ENCODE peak calls at places on chromosomes 11 and 22, in four cellular contexts. S is A549, L is SJSA1, W is tibial nerve. Z is an unnamed sample.

GRCh38 chr11:111735262-111736116 is 30.7 kb downstream of the PPP2R1B start:
- DNase-seq in S (peak; percentile 56), L (peak; percentile 82), W (peak; percentile 82), Z (peak; percentile 81)

GRCh38 chr22:41596776-41597634 is 7.4 kb upstream of the PMM1 start:
- DNase-seq in S (peak; percentile 61), L (peak; percentile 62), W (peak; percentile 40), Z (peak; percentile 40)

GRCh38 chr22:49930128-49930527 is 11.7 kb downstream of the CRELD2 start:
- DNase-seq in S (no peak), L (no peak), W (no peak), Z (no peak)

GRCh38 chr11:27201454-27202302 is 161.1 kb downstream of the BBOX1 start:
- DNase-seq in S (peak; percentile 92), L (peak; percentile 93), W (peak; percentile 77), Z (no peak)

GRCh38 chr22:22583030-22583429 is 24.0 kb upstream of the PRAME start:
- DNase-seq in S (no peak), L (no peak), W (no peak), Z (no peak)

GRCh38 chr11:70771099-70771885 is 373.0 kb downstream of the CTTN start:
- DNase-seq in S (no peak), L (no peak), W (no peak), Z (no peak)

GRCh38 chr11:116343270-116343669 is 429.5 kb downstream of the BUD13 start:
- DNase-seq in S (no peak), L (no peak), W (no peak), Z (no peak)

GRCh38 chr11:90895850-90896249 is 673.0 kb upstream of the CHORDC1 start:
- DNase-seq in S (no peak), L (no peak), W (no peak), Z (no peak)

GRCh38 chr22:32203181-32204105 is 1.4 kb downstream of the RFPL2 start:
- DNase-seq in S (peak; percentile 3), L (no peak), W (no peak), Z (no peak)

GRCh38 chr22:19143967-19144400 is 467 bp downstream of the ESS2 start:
- DNase-seq in S (no peak), L (no peak), W (no peak), Z (no peak)

GRCh38 chr22:27881404-27881803 is 37.7 kb downstream of the PITPNB start:
- DNase-seq in S (no peak), L (no peak), W (peak; percentile 37), Z (peak; percentile 46)

GRCh38 chr22:46370584-46371373 is 35.3 kb downstream of the TRMU start:
- DNase-seq in S (no peak), L (no peak), W (no peak), Z (no peak)

GRCh38 chr22:20551805-20552449 is 44.5 kb downstream of the MED15 start:
- DNase-seq in S (no peak), L (no peak), W (no peak), Z (no peak)

GRCh38 chr11:84981296-84981695 is 645.8 kb downstream of the DLG2 start:
- DNase-seq in S (no peak), L (no peak), W (no peak), Z (no peak)

GRCh38 chr11:37474889-37475288 is 876.9 kb upstream of the RAG2 start:
- DNase-seq in S (no peak), L (no peak), W (no peak), Z (no peak)

GRCh38 chr11:94507485-94507884 is 4.8 kb upstream of the C11orf97 start:
- DNase-seq in S (no peak), L (no peak), W (no peak), Z (no peak)

GRCh38 chr11:69391192-69392103 is 90.0 kb upstream of the LINC01488 start:
- DNase-seq in S (no peak), L (no peak), W (no peak), Z (peak; percentile 49)

GRCh38 chr22:35305525-35306070 is 5.9 kb downstream of the TOM1 start:
- DNase-seq in S (no peak), L (no peak), W (no peak), Z (no peak)

GRCh38 chr22:35299217-35299716 is 427 bp upstream of the TOM1 start:
- DNase-seq in S (no peak), L (no peak), W (no peak), Z (no peak)

GRCh38 chr22:35299717-35300497 is at the start of gene TOM1:
- DNase-seq in S (peak; percentile 97), L (peak; percentile 96), W (peak; percentile 99), Z (peak; percentile 97)

GRCh38 chr22:35303029-35303624 is 3.4 kb downstream of the TOM1 start:
- DNase-seq in S (no peak), L (no peak), W (no peak), Z (no peak)

DNA sequence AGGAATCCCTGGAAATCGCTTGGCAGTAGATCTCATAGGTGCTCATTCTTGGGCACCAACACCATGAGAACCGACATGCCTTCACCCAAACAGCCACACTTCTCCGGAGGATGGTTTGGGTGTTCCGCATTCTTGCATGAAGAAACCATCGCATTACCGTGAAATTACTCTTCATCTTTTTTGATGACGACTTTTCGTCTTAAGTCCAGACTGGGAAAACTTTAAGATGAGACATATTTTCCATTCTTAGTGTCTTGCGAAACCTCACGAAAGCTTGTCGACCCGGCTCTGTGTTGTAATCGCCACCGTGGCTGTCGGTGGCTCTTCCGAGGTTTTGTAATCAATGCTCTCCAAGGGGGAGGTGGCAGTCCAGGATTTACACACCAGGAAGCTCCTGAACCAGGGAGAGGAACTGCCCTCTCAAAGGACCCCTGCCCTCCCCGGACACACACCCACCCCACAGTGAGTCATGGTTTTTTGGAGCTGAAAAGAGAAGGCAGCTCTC is 1.7 kb downstream of the TOM1 start:
- DNase-seq in S (peak; percentile 85), L (no peak), W (peak; percentile 18), Z (no peak)
- H3K4me1 ChIP-seq in S (peaks cover 21% of the 10 kb centered on the region), L (peaks cover 7% of the 10 kb centered on the region), W (peaks cover 20% of the 10 kb centered on the region), Z (no peaks in the 10 kb centered on the region)

GRCh38 chr11:30431127-30431814 is 108.4 kb downstream of the ARL14EP start:
- DNase-seq in S (no peak), L (no peak), W (no peak), Z (no peak)
- H3K4me3 ChIP-seq in S (no peak overlapping the region), L (no peak overlapping the region), W (no peak overlapping the region), Z (no peak overlapping the region)

GRCh38 chr11:87304350-87304749 is 266.6 kb downstream of the TMEM135 start:
- DNase-seq in S (no peak), L (no peak), W (no peak), Z (no peak)

GRCh38 chr11:87300640-87301381 is 263.1 kb downstream of the TMEM135 start:
- DNase-seq in S (peak; percentile 7), L (no peak), W (no peak), Z (no peak)

GRCh38 chr11:87299041-87299481 is 261.3 kb downstream of the TMEM135 start:
- DNase-seq in S (peak; percentile 12), L (no peak), W (no peak), Z (no peak)

GRCh38 chr11:87298155-87298554 is 260.4 kb downstream of the TMEM135 start:
- DNase-seq in S (no peak), L (no peak), W (no peak), Z (no peak)

DNA sequence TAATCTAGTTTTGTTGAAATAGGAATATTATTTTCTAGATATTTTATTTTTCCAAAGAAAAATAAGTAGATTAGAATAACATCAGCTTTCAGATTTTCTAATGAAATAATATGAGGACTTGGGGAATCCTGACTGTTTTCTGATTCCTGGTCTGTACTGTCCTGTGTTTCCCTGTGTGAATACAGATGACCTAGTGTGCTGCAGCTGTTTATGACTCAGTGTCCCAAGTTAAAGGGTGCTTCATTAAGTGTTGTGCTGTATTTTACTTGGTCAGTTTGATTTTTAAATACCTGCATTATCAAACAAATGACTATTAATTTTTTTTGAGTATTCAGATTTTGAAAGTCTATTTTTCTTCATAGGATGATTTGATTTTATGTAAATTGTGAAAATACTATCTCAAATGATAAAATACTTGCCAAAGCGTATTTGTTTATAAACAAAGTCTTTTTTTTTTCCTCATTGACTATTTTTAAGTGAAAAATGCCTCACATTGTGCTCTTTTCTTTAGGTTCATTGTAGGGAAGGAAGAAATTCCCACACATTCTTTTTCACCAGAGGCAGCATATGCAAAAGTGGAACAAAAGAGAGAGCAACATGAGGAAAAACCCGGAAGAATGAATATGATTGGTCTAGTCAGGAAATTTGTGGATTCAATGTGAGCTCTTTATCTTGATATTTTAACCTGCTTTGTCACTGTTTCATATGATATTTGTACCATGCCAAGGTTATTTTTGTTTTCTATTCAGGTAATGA is 264.2 kb downstream of the TMEM135 start:
- DNase-seq in S (no peak), L (no peak), W (no peak), Z (no peak)
- H3K4me1 ChIP-seq in S (no peaks in the 10 kb centered on the region), L (no peaks in the 10 kb centered on the region), W (peaks cover 5% of the 10 kb centered on the region), Z (no peaks in the 10 kb centered on the region)

GRCh38 chr11:120401506-120401905 is 65.3 kb downstream of the ARHGEF12 start:
- DNase-seq in S (no peak), L (no peak), W (no peak), Z (no peak)
- H3K4me3 ChIP-seq in S (peak overlapping the region; percentile 36), L (no peak overlapping the region), W (no peak overlapping the region), Z (no peak overlapping the region)

GRCh38 chr11:971731-972365 is 46.2 kb downstream of the AP2A2 start:
- DNase-seq in S (no peak), L (no peak), W (no peak), Z (no peak)
- H3K4me1 ChIP-seq in S (peaks cover 4% of the 10 kb centered on the region), L (no peaks in the 10 kb centered on the region), W (peaks cover 9% of the 10 kb centered on the region), Z (peaks cover 9% of the 10 kb centered on the region)

DNA sequence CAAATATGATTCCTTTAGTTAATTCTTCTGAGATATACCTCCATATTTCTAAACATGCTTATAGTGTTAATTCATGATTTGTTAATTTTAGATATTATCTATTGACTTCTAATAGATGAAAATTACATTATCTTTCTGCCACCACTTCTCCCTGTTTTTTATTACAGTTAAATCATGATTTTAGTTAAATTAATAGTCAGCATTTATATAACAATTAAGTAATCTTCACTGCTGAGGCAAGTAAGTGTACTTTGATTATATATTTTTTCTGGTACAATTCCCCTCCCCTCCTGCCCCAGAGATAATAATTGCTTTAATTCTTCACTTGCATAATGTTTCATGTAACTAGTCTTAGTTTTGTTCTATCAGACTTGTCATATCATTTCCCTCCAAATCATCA is 5.8 kb downstream of the IL17RA start:
- DNase-seq in S (no peak), L (no peak), W (no peak), Z (no peak)
- H3K4me3 ChIP-seq in S (no peak overlapping the region), L (no peak overlapping the region), W (no peak overlapping the region), Z (no peak overlapping the region)

GRCh38 chr11:104704888-104705287 is 193.4 kb downstream of the CASP12 start:
- DNase-seq in S (no peak), L (no peak), W (no peak), Z (no peak)
- H3K4me1 ChIP-seq in S (no peaks in the 10 kb centered on the region), L (no peaks in the 10 kb centered on the region), W (peaks cover 4% of the 10 kb centered on the region), Z (no peaks in the 10 kb centered on the region)

GRCh38 chr11:325796-326591 is 5.3 kb upstream of the IFITM3 start:
- DNase-seq in S (no peak), L (no peak), W (no peak), Z (no peak)
- H3K4me3 ChIP-seq in S (no peak overlapping the region), L (no peak overlapping the region), W (no peak overlapping the region), Z (no peak overlapping the region)

GRCh38 chr22:42928969-42929837 is 72.1 kb upstream of the ARFGAP3 start:
- DNase-seq in S (no peak), L (no peak), W (peak; percentile 75), Z (peak; percentile 65)
- H3K4me1 ChIP-seq in S (peaks cover 83% of the 10 kb centered on the region), L (peaks cover 31% of the 10 kb centered on the region), W (peaks cover 63% of the 10 kb centered on the region), Z (peaks cover 24% of the 10 kb centered on the region)